ENCODE peak calls at places on chromosomes 6 and 20, in four cellular contexts. G is SK-N-SH; O is CD8-positive, alpha-beta memory T cell; E is gastrocnemius medialis. R is an unnamed sample. For H3K9me3, the result is how much of the 10 kb centered on the place peaks cover.

GRCh38 chr20:3714092-3714491 is 1.7 kb upstream of the SIGLEC1 start:
- DNase-seq in G (no peak), E (no peak), O (no peak), R (no peak)

GRCh38 chr20:62168890-62169435 is 13.9 kb upstream of the MTG2 start:
- DNase-seq in O (no peak), E (no peak), G (no peak), R (no peak)

GRCh38 chr6:11209941-11210340 is 22.5 kb downstream of the NEDD9 start:
- DNase-seq in O (no peak), E (no peak), G (no peak), R (no peak)

GRCh38 chr6:72968704-72969103 is 256.6 kb downstream of the KHDC1L start:
- DNase-seq in G (no peak), E (no peak), O (no peak), R (no peak)

GRCh38 chr20:38134427-38135281 is 30.4 kb downstream of the TGM2 start:
- DNase-seq in E (no peak), O (no peak), G (peak), R (no peak)

GRCh38 chr6:39302669-39303424 is 11.4 kb downstream of the KCNK17 start:
- DNase-seq in O (peak), G (peak), E (peak), R (peak)

GRCh38 chr20:62239278-62239879 is 1.1 kb downstream of the OSBPL2 start:
- DNase-seq in O (no peak), E (no peak), G (no peak), R (no peak)

GRCh38 chr20:57941572-57942381 is 232.0 kb upstream of the PMEPA1 start:
- DNase-seq in O (no peak), G (peak), E (no peak), R (no peak)

GRCh38 chr6:33787954-33788693 is 806 bp downstream of the LEMD2 start:
- DNase-seq in G (peak), O (peak), E (peak), R (peak)

GRCh38 chr20:37920270-37920669 is 17.3 kb downstream of the VSTM2L start:
- DNase-seq in E (no peak), O (no peak), G (no peak), R (no peak)

GRCh38 chr6:154518386-154518785 is 7.9 kb upstream of the CNKSR3 start:
- DNase-seq in O (no peak), E (no peak), G (no peak), R (no peak)

GRCh38 chr6:69907981-69908498 is 41.7 kb downstream of the COL19A1 start:
- DNase-seq in G (no peak), E (no peak), O (no peak), R (no peak)

GRCh38 chr6:93721386-93722048 is 302.2 kb upstream of the EPHA7 start:
- DNase-seq in G (no peak), O (no peak), E (no peak), R (no peak)

GRCh38 chr6:124200661-124201060 is 397.0 kb downstream of the NKAIN2 start:
- DNase-seq in O (no peak), G (no peak), E (no peak), R (no peak)

GRCh38 chr20:55792049-55792448 is 213.3 kb downstream of the CBLN4 start:
- DNase-seq in O (no peak), G (no peak), E (no peak), R (no peak)
- H3K9me3 ChIP-seq in O (under half), G (under half), E (under half), R (under half)

GRCh38 chr6:137496909-137497721 is 2.9 kb upstream of the OLIG3 start:
- DNase-seq in E (no peak), O (no peak), G (no peak), R (no peak)
- H3K9me3 ChIP-seq in E (under half), O (under half), G (under half), R (under half)

GRCh38 chr6:43890197-43891062 is 120.4 kb downstream of the VEGFA start:
- DNase-seq in E (no peak), G (peak), O (no peak), R (no peak)
- H3K9me3 ChIP-seq in E (under half), G (under half), O (under half), R (under half)

GRCh38 chr6:168711049-168711640 is 270.2 kb downstream of the SMOC2 start:
- DNase-seq in G (peak), O (no peak), E (no peak), R (no peak)
- H3K9me3 ChIP-seq in G (under half), O (under half), E (under half), R (under half)

GRCh38 chr20:60543598-60543997 is 585.4 kb downstream of the CDH26 start:
- DNase-seq in G (no peak), O (no peak), E (no peak), R (no peak)
- H3K9me3 ChIP-seq in G (under half), O (under half), E (under half), R (under half)

GRCh38 chr6:27451660-27452390 is 21.1 kb downstream of the ZNF184 start:
- DNase-seq in O (no peak), G (no peak), E (no peak), R (no peak)
- H3K9me3 ChIP-seq in O (half or more), G (half or more), E (half or more), R (half or more)

DNA sequence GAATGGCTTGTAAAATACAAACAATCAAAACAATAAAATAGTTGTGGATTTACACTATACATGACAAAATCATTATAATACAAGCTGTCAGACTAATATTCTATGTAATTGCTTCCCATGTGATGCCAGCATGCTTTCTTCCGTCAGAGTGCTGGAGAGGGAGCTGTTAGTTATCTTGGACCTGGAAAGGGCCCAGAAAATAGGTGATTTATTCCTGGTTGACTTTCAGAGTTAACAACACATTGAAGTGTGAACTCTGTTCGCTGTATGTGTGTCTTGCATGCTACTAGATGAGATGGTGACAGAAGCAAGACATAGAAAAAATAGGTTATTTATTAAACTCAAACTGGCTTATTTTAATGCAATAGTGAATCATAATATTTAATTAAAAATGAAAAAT is 70.2 kb downstream of the CDYL start:
- DNase-seq in O (no peak), G (no peak), E (no peak), R (no peak)
- H3K9me3 ChIP-seq in O (under half), G (under half), E (under half), R (under half)

DNA sequence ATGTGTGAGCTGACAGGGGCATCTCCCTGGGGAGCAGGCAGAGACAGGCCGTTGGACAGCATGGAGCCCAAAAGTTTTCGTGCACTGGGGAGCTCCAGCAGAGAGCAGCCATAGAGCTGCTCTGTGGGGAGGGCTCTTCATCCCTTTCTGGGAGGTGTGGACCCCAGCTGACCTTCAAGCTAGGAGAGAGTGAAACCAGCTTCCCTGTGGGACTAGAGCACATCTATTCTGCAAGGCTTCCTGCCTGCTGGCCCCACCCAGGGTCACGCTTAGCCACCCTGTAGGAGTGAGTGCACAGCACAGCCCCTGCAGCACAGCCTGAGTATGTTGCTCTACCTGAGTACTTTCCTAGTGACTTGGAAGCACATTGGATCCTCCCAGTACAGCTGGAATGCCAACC is 183.3 kb downstream of the BCKDHB start:
- DNase-seq in E (no peak), O (no peak), G (no peak), R (no peak)
- H3K9me3 ChIP-seq in E (under half), O (under half), G (under half), R (under half)

GRCh38 chr6:122752493-122752892 is 27.0 kb upstream of the FABP7 start:
- DNase-seq in G (no peak), E (no peak), O (no peak), R (no peak)

GRCh38 chr6:122749451-122750050 is 30.0 kb upstream of the FABP7 start:
- DNase-seq in O (no peak), G (no peak), E (no peak), R (no peak)

GRCh38 chr6:122752990-122753687 is 26.4 kb upstream of the FABP7 start:
- DNase-seq in O (no peak), G (no peak), E (no peak), R (no peak)

GRCh38 chr6:122753688-122754056 is 25.8 kb upstream of the FABP7 start:
- DNase-seq in O (no peak), E (peak), G (no peak), R (no peak)

GRCh38 chr6:122751291-122751690 is 28.2 kb upstream of the FABP7 start:
- DNase-seq in O (no peak), E (no peak), G (no peak), R (no peak)
- H3K9me3 ChIP-seq in O (under half), E (under half), G (under half), R (under half)